ENCODE peak calls at places on chromosomes 16 and 17, in seven cellular contexts. O is IMR-90, I is trophoblast cell, A is mesendoderm, Z is H9, W is neuronal stem cell, T is mesenchymal stem cell. N is an unnamed sample.

GRCh38 chr17:8375738-8376259 is 705 bp downstream of the KRABD2 start:
- DNase-seq in O (peak), I (peak), A (peak), Z (no peak), W (no peak), T (no peak), N (no peak)

GRCh38 chr16:85513180-85513579 is 99.9 kb upstream of the GSE1 start:
- DNase-seq in O (no peak), I (no peak), A (no peak), Z (no peak), W (no peak), T (no peak), N (no peak)

GRCh38 chr17:57384219-57384618 is 127.9 kb downstream of the MSI2 start:
- DNase-seq in O (no peak), I (no peak), A (no peak), Z (no peak), W (no peak), T (no peak), N (no peak)

GRCh38 chr16:57485916-57486857 is at the start of gene DOK4:
- DNase-seq in O (peak), I (peak), A (peak), Z (peak), W (peak), T (peak), N (peak)

GRCh38 chr16:8522757-8523156 is 67.6 kb downstream of the TMEM114 start:
- DNase-seq in O (no peak), I (no peak), A (no peak), Z (no peak), W (no peak), T (no peak), N (no peak)

GRCh38 chr16:64452446-64452845 is 669.4 kb downstream of the CDH11 start:
- DNase-seq in O (no peak), I (no peak), A (no peak), Z (no peak), W (no peak), T (peak), N (no peak)

GRCh38 chr16:89923640-89924297 is 627 bp downstream of the TUBB3 start:
- DNase-seq in O (no peak), I (no peak), A (peak), Z (peak), W (peak), T (peak), N (peak)

GRCh38 chr16:84966150-84966447 is 45.2 kb downstream of the ZDHHC7 start:
- DNase-seq in O (no peak), I (no peak), A (no peak), Z (no peak), W (no peak), T (no peak), N (no peak)

GRCh38 chr17:82332669-82333278 is 792 bp downstream of the SECTM1 start:
- DNase-seq in O (peak), I (peak), A (no peak), Z (peak), W (no peak), T (peak), N (no peak)

GRCh38 chr17:79006001-79006400 is 3.6 kb downstream of the CANT1 start:
- DNase-seq in O (no peak), I (no peak), A (no peak), Z (no peak), W (no peak), T (no peak), N (no peak)

GRCh38 chr16:20744922-20745440 is 3.4 kb upstream of the THUMPD1 start:
- DNase-seq in O (no peak), I (no peak), A (no peak), Z (no peak), W (no peak), T (no peak), N (no peak)

GRCh38 chr17:74466111-74466784 is at the start of gene CD300A:
- DNase-seq in O (no peak), I (peak), A (no peak), Z (peak), W (no peak), T (no peak), N (peak)

GRCh38 chr17:60766778-60767190 is 89.1 kb downstream of the BCAS3 start:
- DNase-seq in O (no peak), I (no peak), A (no peak), Z (peak), W (no peak), T (no peak), N (no peak)

GRCh38 chr16:57540387-57540786 is 2.1 kb upstream of the ADGRG5 start:
- DNase-seq in O (no peak), I (peak), A (no peak), Z (peak), W (no peak), T (no peak), N (peak)

GRCh38 chr17:20073056-20073979 is 64.2 kb downstream of the SPECC1 start:
- DNase-seq in O (peak), I (no peak), A (no peak), Z (no peak), W (no peak), T (no peak), N (no peak)

GRCh38 chr17:47633996-47634395 is 15.7 kb upstream of the KPNB1 start:
- DNase-seq in O (no peak), I (no peak), A (no peak), Z (no peak), W (no peak), T (no peak), N (no peak)

GRCh38 chr16:85607331-85607765 is 5.8 kb upstream of the GSE1 start:
- DNase-seq in O (no peak), I (no peak), A (peak), Z (peak), W (peak), T (peak), N (no peak)

GRCh38 chr17:19747829-19748806 is at the start of gene ALDH3A1:
- DNase-seq in O (no peak), I (no peak), A (no peak), Z (no peak), W (no peak), T (no peak), N (no peak)

GRCh38 chr17:1354022-1354421 is 46.0 kb downstream of the YWHAE start:
- DNase-seq in O (no peak), I (no peak), A (no peak), Z (no peak), W (no peak), T (no peak), N (no peak)

GRCh38 chr16:67110136-67110847 is 551 bp downstream of the PHAF1 start:
- DNase-seq in O (no peak), I (peak), A (no peak), Z (no peak), W (no peak), T (no peak), N (no peak)

GRCh38 chr16:70396209-70396904 is 42.5 kb downstream of the ST3GAL2 start:
- DNase-seq in O (peak), I (peak), A (peak), Z (no peak), W (no peak), T (peak), N (no peak)

GRCh38 chr17:60519795-60520194 is 6.2 kb downstream of the APPBP2 start:
- DNase-seq in O (no peak), I (no peak), A (no peak), Z (no peak), W (no peak), T (no peak), N (no peak)

GRCh38 chr17:57747221-57748017 is 2.3 kb upstream of the CCDC182 start:
- DNase-seq in O (peak), I (peak), A (peak), Z (no peak), W (no peak), T (peak), N (no peak)

GRCh38 chr17:44992242-44992939 is 24.3 kb upstream of the C1QL1 start:
- DNase-seq in O (no peak), I (no peak), A (no peak), Z (no peak), W (no peak), T (no peak), N (no peak)

GRCh38 chr16:53884748-53885147 is 180.8 kb downstream of the FTO start:
- DNase-seq in O (peak), I (no peak), A (no peak), Z (no peak), W (no peak), T (no peak), N (no peak)

GRCh38 chr16:81610144-81610842 is 165.7 kb downstream of the CMIP start:
- DNase-seq in O (peak), I (no peak), A (no peak), Z (no peak), W (no peak), T (peak), N (no peak)

GRCh38 chr17:58703137-58703846 is 10.9 kb downstream of the RAD51C start:
- DNase-seq in O (peak), I (peak), A (no peak), Z (no peak), W (no peak), T (peak), N (no peak)

GRCh38 chr17:41959336-41960095 is 7.1 kb upstream of the CNP start:
- DNase-seq in O (peak), I (peak), A (peak), Z (peak), W (peak), T (peak), N (no peak)

GRCh38 chr16:86590501-86591144 is 12.3 kb downstream of the FOXL1 start:
- DNase-seq in O (peak), I (no peak), A (no peak), Z (no peak), W (no peak), T (peak), N (no peak)

GRCh38 chr17:79388556-79389295 is 222.1 kb downstream of the RBFOX3 start:
- DNase-seq in O (peak), I (peak), A (peak), Z (peak), W (peak), T (peak), N (peak)

GRCh38 chr16:89711601-89712475 is 8.9 kb downstream of the VPS9D1 start:
- DNase-seq in O (peak), I (no peak), A (peak), Z (peak), W (no peak), T (peak), N (no peak)

GRCh38 chr16:24568392-24568791 is 29.0 kb downstream of the RBBP6 start:
- DNase-seq in O (peak), I (no peak), A (no peak), Z (no peak), W (no peak), T (no peak), N (no peak)

GRCh38 chr16:24562811-24563210 is 23.4 kb downstream of the RBBP6 start:
- DNase-seq in O (no peak), I (no peak), A (no peak), Z (no peak), W (no peak), T (no peak), N (no peak)
- H3K18ac ChIP-seq in O (no peak), I (no peak), A (no peak), Z (no peak), W (no peak), T (no peak), N (no peak)

DNA sequence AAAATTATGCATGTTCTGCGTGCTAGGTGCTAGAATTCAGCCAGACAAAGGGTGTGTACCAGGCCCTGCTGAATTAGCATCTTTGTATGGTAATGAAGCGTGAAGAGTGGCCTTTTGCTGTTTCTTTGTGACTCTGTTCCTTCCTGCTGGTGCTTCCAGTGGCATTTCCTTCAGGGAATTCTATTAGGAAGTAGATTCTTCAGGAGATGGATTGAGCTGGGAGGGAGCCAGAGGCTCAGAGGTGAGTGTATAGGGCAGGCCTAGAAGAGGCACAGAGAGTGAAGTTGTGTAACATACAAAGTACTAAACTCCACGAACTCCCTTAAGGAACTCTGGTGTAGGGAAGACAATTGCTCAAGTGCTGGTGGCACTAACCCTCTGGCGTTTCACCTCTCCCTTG is 73.9 kb upstream of the ASIC2 start:
- DNase-seq in O (no peak), I (peak), A (peak), Z (no peak), W (no peak), T (no peak), N (no peak)
- H3K18ac ChIP-seq in O (no peak), I (no peak), A (no peak), Z (no peak), W (no peak), T (no peak), N (no peak)

DNA sequence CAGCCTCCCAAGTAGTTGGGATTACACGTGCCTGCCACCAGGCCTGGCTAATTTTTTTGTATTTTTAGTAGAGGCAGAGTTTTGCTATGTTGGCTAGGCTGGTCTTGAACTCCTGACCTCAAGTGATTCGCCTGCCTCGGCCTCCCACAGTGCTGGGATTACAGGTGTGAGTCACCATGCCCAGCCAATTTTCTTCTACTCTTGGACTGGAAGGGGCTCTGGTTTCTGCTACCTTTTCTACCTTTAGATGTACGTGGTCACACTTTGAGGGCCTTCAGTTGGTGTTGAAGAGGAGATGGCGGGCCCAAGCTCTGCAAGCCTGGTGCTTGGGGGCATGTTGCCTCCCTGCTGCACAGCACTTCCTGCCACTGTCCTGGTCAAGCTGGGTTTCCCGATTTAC is 173.6 kb downstream of the PRKCA start:
- DNase-seq in O (no peak), I (no peak), A (no peak), Z (no peak), W (no peak), T (no peak), N (no peak)
- H3K18ac ChIP-seq in O (no peak), I (no peak), A (no peak), Z (no peak), W (peak), T (peak), N (peak)

GRCh38 chr17:62073993-62074392 is 8.9 kb upstream of the MED13 start:
- DNase-seq in O (no peak), I (no peak), A (no peak), Z (no peak), W (no peak), T (no peak), N (no peak)
- H3K18ac ChIP-seq in O (no peak), I (no peak), A (no peak), Z (no peak), W (no peak), T (no peak), N (no peak)

DNA sequence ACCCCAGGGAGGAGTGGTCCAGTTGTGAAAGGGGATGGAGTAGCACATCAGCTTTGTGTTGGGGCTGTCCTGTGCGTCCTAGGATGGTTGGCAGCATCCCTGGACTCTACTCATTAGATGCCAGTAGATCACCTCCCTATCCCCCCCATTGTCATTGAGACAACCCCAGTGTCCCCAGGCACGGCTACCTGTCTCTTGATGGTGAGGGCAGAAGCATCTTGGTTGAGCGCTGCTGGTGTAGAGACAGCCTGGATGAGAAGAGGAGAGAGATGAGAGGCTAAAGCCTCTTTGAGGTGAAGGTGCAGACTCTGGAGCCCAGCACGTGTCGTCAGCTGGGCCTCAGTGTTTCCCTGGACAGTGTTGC is 55.4 kb downstream of the TNFRSF13B start:
- DNase-seq in O (no peak), I (no peak), A (no peak), Z (no peak), W (no peak), T (no peak), N (no peak)
- H3K18ac ChIP-seq in O (no peak), I (no peak), A (no peak), Z (no peak), W (peak), T (no peak), N (no peak)

DNA sequence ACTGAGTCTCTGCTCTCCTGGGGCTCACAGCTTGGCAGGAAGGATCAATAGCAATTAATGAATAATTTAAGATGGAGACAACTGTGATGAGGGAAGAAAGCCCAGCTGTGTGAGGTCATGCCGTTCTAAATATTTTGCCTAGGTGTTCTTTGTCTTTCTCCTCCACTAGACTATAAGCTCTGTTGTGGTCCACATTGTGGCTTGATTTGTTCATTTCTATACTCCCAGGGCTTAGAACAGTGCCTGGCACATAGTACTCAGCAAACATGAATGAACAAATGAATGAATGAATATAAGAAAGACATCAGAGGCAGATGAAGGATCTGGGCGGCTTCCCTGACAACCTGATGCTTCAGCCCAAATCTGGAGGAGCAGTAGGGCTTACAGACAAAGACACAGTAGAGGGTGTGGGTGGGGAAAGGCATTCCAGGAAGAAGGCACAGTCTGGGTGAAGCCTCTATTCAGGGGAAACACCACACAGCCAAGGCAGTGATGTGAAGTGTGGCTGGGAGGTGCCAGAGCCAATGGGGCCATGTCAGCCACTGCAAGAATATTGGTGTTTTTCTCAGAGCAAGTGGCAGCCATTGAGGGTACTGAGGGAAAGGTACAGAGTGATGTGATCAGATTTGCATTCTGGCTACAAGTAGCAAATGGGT is 8.3 kb downstream of the CDH13 start:
- DNase-seq in O (no peak), I (no peak), A (no peak), Z (no peak), W (no peak), T (no peak), N (no peak)
- H3K18ac ChIP-seq in O (peak), I (peak), A (no peak), Z (no peak), W (no peak), T (peak), N (no peak)

GRCh38 chr17:56257075-56257474 is 103.8 kb downstream of the ANKFN1 start:
- DNase-seq in O (no peak), I (no peak), A (peak), Z (no peak), W (no peak), T (no peak), N (no peak)

GRCh38 chr17:56262854-56263253 is 109.6 kb downstream of the ANKFN1 start:
- DNase-seq in O (peak), I (no peak), A (no peak), Z (no peak), W (peak), T (no peak), N (no peak)

GRCh38 chr17:56260421-56260820 is 107.1 kb downstream of the ANKFN1 start:
- DNase-seq in O (no peak), I (no peak), A (no peak), Z (no peak), W (no peak), T (no peak), N (no peak)
- H3K18ac ChIP-seq in O (no peak), I (no peak), A (no peak), Z (no peak), W (no peak), T (no peak), N (no peak)

DNA sequence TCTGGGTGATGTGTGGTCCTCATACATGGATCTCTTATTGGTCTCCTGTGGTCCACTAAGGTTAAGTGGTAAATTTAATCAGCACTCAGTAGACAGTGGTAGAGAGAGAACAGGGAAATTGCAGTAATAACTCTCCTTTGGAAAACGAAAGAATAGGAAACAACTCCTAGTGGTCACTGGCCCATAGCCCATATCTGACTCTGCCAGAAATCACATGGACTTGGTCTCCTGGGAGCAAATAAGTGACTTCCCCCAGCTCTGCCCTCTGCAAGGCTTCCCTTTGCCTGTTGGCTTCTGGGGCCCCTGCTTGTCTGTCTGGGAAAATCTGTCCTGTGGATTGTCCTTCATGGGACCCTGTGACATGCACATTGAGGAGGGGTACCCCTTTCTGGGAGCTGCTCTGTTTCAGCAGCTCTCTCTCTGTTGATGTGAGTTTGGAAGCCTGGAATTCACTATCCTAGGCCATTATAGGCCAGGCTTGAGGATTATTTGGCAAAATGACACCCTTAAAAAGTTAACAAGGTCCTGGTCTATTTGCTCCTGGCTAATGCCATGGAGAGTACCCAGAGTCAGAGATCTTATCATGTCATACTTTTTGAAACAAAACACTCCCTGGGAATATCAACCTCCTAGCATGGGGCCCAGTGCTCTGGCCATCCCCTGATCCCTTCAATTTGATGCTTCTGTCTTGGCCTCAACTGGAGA is 58.0 kb upstream of the HNF1B start:
- DNase-seq in O (peak), I (no peak), A (no peak), Z (no peak), W (no peak), T (peak), N (no peak)
- H3K18ac ChIP-seq in O (peak), I (no peak), A (no peak), Z (no peak), W (no peak), T (no peak), N (no peak)

DNA sequence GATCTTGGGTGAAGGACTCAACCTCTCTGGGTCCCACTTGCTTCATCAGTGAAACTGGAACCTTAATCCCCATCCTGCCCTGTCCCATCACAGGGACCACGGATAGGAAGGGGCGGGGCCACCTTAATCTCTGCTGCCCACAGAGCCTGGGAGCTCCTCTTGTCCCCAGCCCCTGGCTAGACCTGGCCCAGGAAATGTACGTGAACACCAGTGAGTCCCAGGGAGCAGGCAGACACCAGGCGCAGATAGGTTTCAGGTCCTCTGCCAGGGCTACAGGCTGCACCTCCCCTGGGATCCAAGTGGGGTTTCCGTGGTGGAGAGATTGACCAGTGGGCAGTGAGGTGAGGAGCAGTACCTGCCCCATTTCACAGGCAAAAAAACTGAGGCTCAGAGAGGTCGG is 21.0 kb downstream of the RAB11FIP4 start:
- DNase-seq in O (no peak), I (no peak), A (no peak), Z (peak), W (no peak), T (no peak), N (no peak)
- H3K18ac ChIP-seq in O (no peak), I (no peak), A (no peak), Z (no peak), W (peak), T (no peak), N (no peak)

GRCh38 chr17:30343741-30344140 is 9.9 kb upstream of the TMIGD1 start:
- DNase-seq in O (no peak), I (no peak), A (no peak), Z (no peak), W (no peak), T (no peak), N (no peak)
- H3K18ac ChIP-seq in O (no peak), I (no peak), A (no peak), Z (no peak), W (no peak), T (no peak), N (no peak)